ENCODE peak calls at places on chromosome 15, in ten cellular contexts. W, P, X, J, N, G, K, H, C and F are unnamed samples. For H3K9me3, the result is how much of the 10 kb centered on the place peaks cover.

GRCh38 chr15:32844118-32844711 is 126.4 kb downstream of the GREM1 start:
- DNase-seq in H (no peak), X (no peak), G (no peak), K (no peak), P (no peak), C (no peak), N (peak), W (no peak), J (no peak), F (peak)

GRCh38 chr15:40471105-40471777 is 457 bp downstream of the CHST14 start:
- DNase-seq in H (peak), N (peak), X (no peak), K (no peak), J (peak), W (no peak), G (peak), P (no peak), C (peak), F (no peak)

GRCh38 chr15:55661431-55661830 is 73.3 kb upstream of the PYGO1 start:
- DNase-seq in C (no peak), W (no peak), J (no peak), X (no peak), P (no peak), N (no peak), K (no peak), H (no peak), G (no peak), F (no peak)

GRCh38 chr15:77430213-77430612 is 9.5 kb downstream of the HMG20A start:
- DNase-seq in X (no peak), W (no peak), C (no peak), P (no peak), N (no peak), H (no peak), G (no peak), J (no peak), K (no peak), F (no peak)

GRCh38 chr15:84079885-84080777 is 155.4 kb upstream of the GOLGA6L4 start:
- DNase-seq in N (peak), P (peak), K (no peak), X (no peak), C (no peak), H (peak), W (no peak), G (peak), J (peak), F (peak)

GRCh38 chr15:68980786-68981185 is 33.7 kb upstream of the NOX5 start:
- DNase-seq in X (no peak), K (no peak), H (no peak), W (no peak), P (no peak), G (no peak), C (no peak), J (no peak), N (no peak), F (no peak)

GRCh38 chr15:73265536-73266153 is 103.1 kb downstream of the HCN4 start:
- DNase-seq in X (no peak), H (peak), N (peak), K (no peak), J (peak), W (no peak), C (peak), G (peak), P (peak), F (peak)

GRCh38 chr15:101296418-101297405 is 1.7 kb upstream of the SNRPA1 start:
- DNase-seq in X (no peak), W (no peak), G (no peak), P (no peak), H (no peak), J (no peak), K (no peak), C (no peak), N (peak), F (no peak)

GRCh38 chr15:58282060-58282708 is 144.0 kb downstream of the AQP9 start:
- DNase-seq in W (no peak), G (no peak), K (no peak), J (no peak), H (no peak), P (no peak), C (no peak), N (no peak), X (no peak), F (no peak)

GRCh38 chr15:53447742-53448141 is 311.7 kb downstream of the WDR72 start:
- DNase-seq in H (no peak), P (no peak), X (no peak), G (no peak), J (no peak), C (no peak), N (no peak), W (no peak), K (no peak), F (no peak)

GRCh38 chr15:48121849-48122248 is 1.1 kb downstream of the SLC24A5 start:
- DNase-seq in H (no peak), X (no peak), G (no peak), K (no peak), J (no peak), P (no peak), N (no peak), C (no peak), W (no peak), F (no peak)

GRCh38 chr15:33453761-33454160 is 143.0 kb downstream of the RYR3 start:
- DNase-seq in N (no peak), X (no peak), P (no peak), G (no peak), J (no peak), H (no peak), W (no peak), K (no peak), C (no peak), F (no peak)

GRCh38 chr15:99085413-99086326 is 19.2 kb upstream of the SYNM start:
- DNase-seq in X (no peak), C (no peak), K (no peak), J (no peak), W (no peak), P (no peak), N (no peak), G (no peak), H (no peak), F (no peak)

GRCh38 chr15:68210821-68211655 is 5.9 kb upstream of the CALML4 start:
- DNase-seq in C (peak), H (no peak), K (no peak), X (no peak), P (peak), W (no peak), N (peak), J (peak), G (peak), F (peak)

GRCh38 chr15:39591896-39592315 is 11.0 kb downstream of the THBS1 start:
- DNase-seq in J (no peak), W (no peak), P (no peak), X (no peak), G (no peak), K (no peak), C (no peak), N (no peak), H (no peak), F (no peak)

GRCh38 chr15:75718326-75718725 is 5.7 kb upstream of the CSPG4 start:
- DNase-seq in P (no peak), N (no peak), G (peak), K (no peak), C (no peak), H (no peak), X (no peak), W (no peak), J (peak), F (peak)

GRCh38 chr15:99096173-99096893 is 8.5 kb upstream of the SYNM start:
- DNase-seq in W (no peak), P (no peak), H (no peak), G (no peak), J (no peak), K (no peak), C (no peak), N (no peak), X (no peak), F (no peak)

GRCh38 chr15:84699538-84700191 is 16.3 kb downstream of the SEC11A start:
- DNase-seq in X (no peak), P (no peak), K (no peak), G (no peak), J (no peak), H (no peak), N (no peak), W (no peak), C (no peak), F (no peak)

GRCh38 chr15:65927545-65927944 is 58.3 kb downstream of the RAB11A start:
- DNase-seq in H (no peak), N (peak), G (no peak), J (no peak), C (no peak), X (no peak), W (no peak), P (no peak), K (no peak), F (no peak)

GRCh38 chr15:41935566-41936020 is 36.8 kb downstream of the EHD4 start:
- DNase-seq in C (no peak), N (no peak), H (no peak), K (no peak), G (no peak), J (no peak), P (no peak), W (no peak), X (no peak), F (no peak)

GRCh38 chr15:68712886-68713285 is 107.8 kb downstream of the ANP32A start:
- DNase-seq in P (no peak), H (no peak), K (no peak), N (no peak), X (no peak), C (no peak), W (no peak), J (no peak), G (no peak), F (no peak)

GRCh38 chr15:69896606-69897005 is 201.1 kb downstream of the TLE3 start:
- DNase-seq in P (no peak), G (no peak), C (no peak), H (no peak), X (no peak), N (no peak), W (no peak), J (no peak), K (no peak), F (no peak)

GRCh38 chr15:70284438-70285214 is 186.9 kb upstream of the TLE3 start:
- DNase-seq in H (no peak), C (no peak), G (peak), W (peak), N (no peak), K (no peak), J (no peak), P (no peak), X (no peak), F (no peak)

GRCh38 chr15:70314652-70315051 is 216.9 kb upstream of the TLE3 start:
- DNase-seq in N (no peak), X (no peak), H (no peak), G (no peak), P (no peak), J (no peak), W (no peak), C (no peak), K (no peak), F (no peak)

GRCh38 chr15:90901799-90902655 is 1.1 kb upstream of the MAN2A2 start:
- DNase-seq in C (peak), P (peak), H (peak), W (peak), K (no peak), X (peak), J (peak), N (peak), G (peak), F (peak)

GRCh38 chr15:51190424-51191068 is 95.8 kb upstream of the TNFAIP8L3 start:
- DNase-seq in K (no peak), P (no peak), J (no peak), W (no peak), X (no peak), C (no peak), H (no peak), G (peak), N (no peak), F (no peak)

GRCh38 chr15:78915341-78916087 is 29.3 kb downstream of the CTSH start:
- DNase-seq in W (peak), N (no peak), C (peak), J (peak), H (no peak), P (peak), K (no peak), G (no peak), X (no peak), F (no peak)

GRCh38 chr15:71203573-71204444 is 88.5 kb downstream of the THSD4 start:
- DNase-seq in W (no peak), J (no peak), G (no peak), P (no peak), K (peak), N (no peak), H (no peak), X (no peak), C (no peak), F (no peak)

GRCh38 chr15:37053070-37053653 is 47.2 kb downstream of the MEIS2 start:
- DNase-seq in J (no peak), H (no peak), C (no peak), P (no peak), W (no peak), K (no peak), G (no peak), N (no peak), X (no peak), F (no peak)

GRCh38 chr15:70703483-70703882 is 59.9 kb downstream of the UACA start:
- DNase-seq in N (peak), X (no peak), J (no peak), K (no peak), C (no peak), P (peak), W (no peak), H (no peak), G (no peak), F (peak)

GRCh38 chr15:93331545-93332117 is 242.6 kb upstream of the RGMA start:
- DNase-seq in J (no peak), W (no peak), N (no peak), H (no peak), C (peak), X (no peak), K (peak), G (no peak), P (no peak), F (no peak)

GRCh38 chr15:68633181-68634121 is 54.7 kb downstream of the CORO2B start:
- DNase-seq in K (no peak), H (no peak), P (no peak), C (no peak), N (no peak), W (no peak), J (no peak), X (no peak), G (no peak), F (no peak)

GRCh38 chr15:82709081-82709420 is 624 bp downstream of the AP3B2 start:
- DNase-seq in G (no peak), K (no peak), N (no peak), C (peak), P (peak), J (no peak), W (no peak), H (no peak), X (no peak), F (no peak)

GRCh38 chr15:98647026-98647773 is 1.1 kb upstream of the IGF1R start:
- DNase-seq in G (peak), X (no peak), P (peak), K (peak), C (peak), N (peak), W (peak), J (peak), H (peak), F (peak)

GRCh38 chr15:89177633-89178306 is 43.6 kb downstream of the RLBP1 start:
- DNase-seq in C (peak), N (peak), X (peak), G (no peak), K (no peak), H (peak), P (peak), W (peak), J (peak), F (peak)

GRCh38 chr15:69760890-69761568 is 308.4 kb downstream of the RPLP1 start:
- DNase-seq in N (peak), X (peak), K (no peak), J (peak), P (peak), C (peak), W (peak), G (no peak), H (peak), F (peak)

GRCh38 chr15:47035756-47036155 is 681.5 kb upstream of the SEMA6D start:
- DNase-seq in J (no peak), P (no peak), K (no peak), N (no peak), H (no peak), X (no peak), G (no peak), C (no peak), W (no peak), F (no peak)
- H3K9me3 ChIP-seq in J (under half), P (under half), K (under half), N (under half), H (under half), X (under half), G (under half), C (under half), W (under half), F (under half)

GRCh38 chr15:24075420-24076089 is 388.4 kb upstream of the NDN start:
- DNase-seq in K (no peak), C (no peak), P (no peak), W (no peak), J (peak), G (no peak), X (no peak), N (no peak), H (no peak), F (no peak)
- H3K9me3 ChIP-seq in K (under half), C (under half), P (under half), W (under half), J (under half), G (under half), X (under half), N (under half), H (under half), F (under half)

DNA sequence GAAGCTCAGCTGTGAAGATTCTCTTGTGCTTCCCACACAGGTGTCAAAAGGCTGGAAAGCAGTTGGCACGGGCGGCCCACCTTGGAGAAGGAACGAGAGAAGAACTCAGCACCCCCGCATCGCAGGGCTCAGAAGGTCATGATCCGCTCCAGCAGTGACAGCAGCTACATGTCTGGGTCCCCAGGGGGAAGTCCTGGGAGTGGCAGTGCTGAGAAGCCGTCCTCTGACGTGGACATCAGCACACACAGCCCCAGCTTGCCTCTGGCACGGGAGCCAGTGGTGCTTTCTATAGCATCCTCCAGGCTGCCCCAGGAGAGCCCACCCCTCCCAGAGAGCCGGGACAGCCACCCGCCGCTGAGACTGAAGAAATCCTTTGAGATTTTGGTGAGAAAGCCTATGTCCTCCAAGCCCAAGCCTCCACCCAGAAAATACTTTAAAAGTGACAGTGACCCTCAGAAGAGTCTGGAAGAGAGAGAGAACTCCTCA is 31.4 kb downstream of the STARD5 start:
- DNase-seq in G (no peak), H (peak), P (no peak), K (no peak), W (no peak), C (no peak), X (peak), J (peak), N (no peak), F (no peak)
- H3K9me3 ChIP-seq in G (under half), H (under half), P (under half), K (under half), W (under half), C (under half), X (under half), J (under half), N (under half), F (under half)

GRCh38 chr15:25054329-25054728 is 99.5 kb downstream of the SNRPN start:
- DNase-seq in X (no peak), G (peak), N (no peak), K (no peak), J (no peak), C (peak), W (no peak), H (peak), P (no peak), F (no peak)

GRCh38 chr15:25054943-25055342 is 100.2 kb downstream of the SNRPN start:
- DNase-seq in K (no peak), N (no peak), H (peak), C (no peak), X (no peak), G (peak), P (peak), W (no peak), J (no peak), F (no peak)

GRCh38 chr15:25057574-25057973 is 102.8 kb downstream of the SNRPN start:
- DNase-seq in H (no peak), N (no peak), K (no peak), W (no peak), X (no peak), J (no peak), C (peak), G (peak), P (peak), F (no peak)

GRCh38 chr15:25056484-25057429 is 102.0 kb downstream of the SNRPN start:
- DNase-seq in G (peak), W (no peak), H (peak), P (peak), C (peak), N (peak), J (no peak), K (no peak), X (no peak), F (no peak)

DNA sequence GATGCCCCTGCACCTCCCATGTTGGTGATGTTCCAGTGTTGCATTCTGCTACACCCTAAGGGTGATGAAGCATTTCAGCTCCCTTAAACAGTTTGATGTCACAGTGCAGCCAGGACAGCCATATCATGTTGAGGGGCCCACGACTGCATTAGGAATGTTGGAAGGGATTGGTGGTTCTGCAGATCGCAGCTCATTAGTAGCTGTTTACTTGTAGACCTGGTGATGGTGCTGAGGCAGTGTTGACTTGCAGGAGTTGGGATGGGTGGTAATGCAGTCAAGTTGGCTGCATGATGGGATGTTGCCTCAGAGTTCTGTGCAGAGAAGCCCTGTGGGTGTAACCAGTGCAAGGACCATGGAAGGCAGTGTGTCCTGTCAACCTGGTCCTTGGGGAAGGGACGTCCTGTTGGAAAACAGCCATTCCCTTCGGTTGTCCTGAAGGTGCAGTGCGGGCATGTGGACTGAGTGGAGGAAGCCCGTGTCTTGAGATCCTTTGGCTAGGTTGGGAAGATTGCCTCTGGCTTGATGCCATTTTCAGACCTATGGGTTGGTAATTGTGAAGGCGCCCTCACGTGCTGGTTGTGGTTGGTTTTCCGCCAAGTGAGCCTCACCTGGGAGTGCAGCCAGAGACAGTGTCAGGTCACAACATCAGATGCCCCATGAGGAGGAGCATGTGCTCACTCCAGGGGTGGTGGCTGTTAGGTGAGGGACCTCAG is 100.7 kb downstream of the SNRPN start:
- DNase-seq in G (peak), C (peak), W (no peak), X (no peak), H (peak), K (no peak), P (peak), N (no peak), J (no peak), F (no peak)
- H3K9me3 ChIP-seq in G (half or more), C (under half), W (under half), X (half or more), H (half or more), K (half or more), P (under half), N (half or more), J (half or more), F (under half)

DNA sequence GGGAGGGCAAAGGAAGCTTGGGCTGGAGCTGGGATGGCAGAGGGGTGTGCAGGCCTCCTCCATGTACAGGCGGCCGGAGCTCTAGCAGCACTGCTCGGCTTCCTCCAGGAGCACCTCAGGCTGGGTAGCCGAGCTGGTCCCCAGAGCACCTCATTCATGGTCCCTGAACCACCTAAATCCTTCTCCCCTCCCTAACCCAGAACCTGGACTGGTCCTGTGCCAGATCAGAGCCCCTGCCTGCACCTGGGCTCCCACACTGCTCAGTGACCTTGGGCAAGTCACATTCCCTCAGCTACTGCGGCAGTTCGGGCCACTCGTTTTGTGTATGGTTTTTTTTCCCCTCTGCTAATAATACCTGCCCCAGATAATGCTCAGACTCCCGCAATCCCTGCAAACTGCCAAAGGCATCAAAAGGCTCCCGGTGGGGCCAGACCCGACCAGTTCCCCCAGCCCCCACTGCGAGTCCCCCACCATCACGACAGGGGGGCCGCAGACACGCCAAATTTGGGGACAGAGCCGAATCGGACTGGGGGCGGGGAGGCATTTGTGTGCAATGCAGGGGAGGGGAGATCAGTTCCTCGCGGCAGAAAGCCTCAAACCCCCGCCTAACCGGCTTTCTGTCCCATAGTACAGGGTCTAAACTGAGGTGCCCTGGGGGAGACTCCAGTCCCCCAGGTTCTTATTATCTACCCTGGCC is 1.3 kb downstream of the SEMA7A start:
- DNase-seq in J (no peak), P (no peak), G (no peak), C (no peak), H (no peak), W (no peak), X (no peak), N (no peak), K (no peak), F (no peak)
- H3K9me3 ChIP-seq in J (under half), P (under half), G (under half), C (under half), H (under half), W (under half), X (under half), N (under half), K (under half), F (under half)